ENCODE peak calls at places on chromosome 14, in eight cellular contexts. G is stomach, Q is A549, V is tibial nerve, R is K562, D is ovary, Z is transverse colon, S is upper lobe of left lung. X is an unnamed sample.

GRCh38 chr14:71262466-71262865 is 355.2 kb downstream of the PCNX1 start:
- DNase-seq in S (no peak), Z (no peak), V (no peak), Q (no peak), D (no peak), R (no peak), G (no peak), X (no peak)

GRCh38 chr14:92154283-92154942 is 32.6 kb downstream of the CPSF2 start:
- DNase-seq in R (no peak), Q (no peak), Z (no peak), G (no peak), S (no peak), V (no peak), D (no peak), X (no peak)

GRCh38 chr14:36518031-36518585 is 1.9 kb downstream of the NKX2-1 start:
- DNase-seq in Q (no peak), D (no peak), R (no peak), G (no peak), V (no peak), Z (no peak), S (no peak), X (no peak)

GRCh38 chr14:74973905-74974363 is 18.5 kb upstream of the PGF start:
- DNase-seq in D (no peak), R (no peak), S (no peak), Z (no peak), G (no peak), V (no peak), Q (no peak), X (no peak)

GRCh38 chr14:36556811-36557433 is 25.5 kb downstream of the NKX2-8 start:
- DNase-seq in V (peak; percentile 16), D (no peak), S (no peak), R (peak; percentile 36), G (no peak), Q (peak; percentile 16), Z (no peak), X (no peak)

GRCh38 chr14:72906879-72907278 is 13.0 kb upstream of the DPF3 start:
- DNase-seq in R (no peak), Z (peak; percentile 15), V (no peak), G (no peak), Q (no peak), D (no peak), S (no peak), X (no peak)

GRCh38 chr14:44979740-44980346 is 17.9 kb downstream of the TOGARAM1 start:
- DNase-seq in G (peak; percentile 72), D (no peak), S (no peak), V (no peak), Z (no peak), Q (no peak), R (no peak), X (peak; percentile 71)

GRCh38 chr14:65132855-65133254 is 30.5 kb upstream of the MAX start:
- DNase-seq in D (no peak), Q (no peak), G (no peak), V (no peak), R (no peak), S (no peak), Z (peak; percentile 64), X (no peak)

GRCh38 chr14:90924618-90925345 is 108.6 kb upstream of the TTC7B start:
- DNase-seq in G (peak; percentile 56), D (no peak), V (no peak), R (no peak), S (no peak), Z (no peak), Q (no peak), X (no peak)

GRCh38 chr14:43651896-43652295 is 855.2 kb downstream of the FSCB start:
- DNase-seq in V (no peak), G (no peak), Z (no peak), S (no peak), D (no peak), R (no peak), Q (no peak), X (no peak)

GRCh38 chr14:93301821-93302447 is 30.9 kb downstream of the BTBD7 start:
- DNase-seq in S (no peak), R (no peak), D (no peak), Z (no peak), V (no peak), Q (peak; percentile 24), G (no peak), X (no peak)

GRCh38 chr14:53152909-53153701 is at the start of gene DDHD1:
- DNase-seq in G (peak; percentile 76), V (peak; percentile 33), Q (peak; percentile 71), D (peak; percentile 83), Z (peak; percentile 82), S (peak; percentile 97), R (peak; percentile 90), X (peak; percentile 86)

GRCh38 chr14:92400579-92401444 is 77.8 kb downstream of the SLC24A4 start:
- DNase-seq in Z (no peak), R (no peak), S (no peak), Q (no peak), G (no peak), D (no peak), V (no peak), X (no peak)

GRCh38 chr14:62691613-62692489 is 353.4 kb downstream of the KCNH5 start:
- DNase-seq in S (no peak), R (no peak), D (no peak), V (no peak), G (peak; percentile 60), Q (peak; percentile 96), Z (no peak), X (no peak)

GRCh38 chr14:73786942-73787759 is 64.5 kb upstream of the PTGR2 start:
- DNase-seq in S (peak; percentile 95), Z (peak; percentile 76), D (peak; percentile 79), G (peak; percentile 75), R (peak; percentile 65), V (no peak), Q (peak; percentile 31), X (peak; percentile 85)

DNA sequence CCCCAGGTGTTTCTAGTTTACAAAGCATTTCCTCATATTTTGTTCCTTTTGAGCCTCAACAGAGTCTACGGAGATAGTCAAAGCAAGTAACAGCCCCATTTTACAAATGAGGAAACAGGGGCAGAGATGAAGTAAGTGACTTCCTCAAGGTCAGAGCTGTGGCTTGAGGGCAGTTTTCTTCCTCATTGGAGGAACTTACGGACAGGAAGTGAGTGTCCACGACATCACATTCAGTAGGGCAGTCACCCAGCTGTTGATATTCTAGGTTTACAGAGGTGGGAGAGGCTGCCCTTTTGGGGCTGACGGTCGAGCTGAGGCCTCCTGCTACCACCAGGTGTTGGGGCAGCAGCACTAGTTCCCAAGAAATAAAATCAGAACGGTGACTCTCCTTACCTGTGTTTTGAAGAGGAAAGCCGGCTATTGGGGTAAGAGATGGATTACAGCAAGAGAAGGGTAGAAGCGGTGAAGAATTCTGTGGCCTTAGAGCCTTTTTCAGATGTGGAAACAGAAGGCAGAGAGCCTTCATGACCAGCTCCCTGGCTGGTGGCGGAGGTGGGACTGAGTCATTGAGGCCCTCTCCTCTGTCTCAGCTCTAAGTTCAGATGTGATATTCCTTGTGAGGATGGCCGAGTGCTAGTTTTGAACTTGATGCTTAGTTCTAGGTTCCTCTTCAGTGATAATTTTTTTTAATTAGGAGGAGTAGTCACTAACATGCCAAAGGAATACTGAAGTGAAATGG is 41.7 kb downstream of the SUSD6 start:
- DNase-seq in V (peak; percentile 41), R (no peak), D (no peak), Z (peak; percentile 55), S (no peak), Q (no peak), G (peak; percentile 37), X (no peak)
- TF ChIP-seq POLR2A in V (no peak), R (no peak), D (no peak), Z (no peak), S (no peak), Q (no peak), G (no peak), X (no peak)

GRCh38 chr14:100221419-100222218 is 17.3 kb upstream of the YY1 start:
- DNase-seq in Z (peak; percentile 74), S (no peak), V (peak; percentile 50), D (no peak), Q (no peak), R (peak; percentile 13), G (peak; percentile 79), X (no peak)
- TF ChIP-seq EP300 in Z (no peak), S (no peak), V (no peak), D (no peak), Q (no peak), R (no peak), G (no peak), X (no peak)

GRCh38 chr14:21454843-21455550 is 926 bp downstream of the CHD8 start:
- DNase-seq in G (no peak), Q (no peak), V (no peak), Z (no peak), S (no peak), D (no peak), R (no peak), X (no peak)

GRCh38 chr14:21455592-21455911 is 371 bp downstream of the CHD8 start:
- DNase-seq in Q (no peak), S (peak; percentile 90), G (no peak), D (no peak), R (no peak), V (no peak), Z (no peak), X (no peak)

DNA sequence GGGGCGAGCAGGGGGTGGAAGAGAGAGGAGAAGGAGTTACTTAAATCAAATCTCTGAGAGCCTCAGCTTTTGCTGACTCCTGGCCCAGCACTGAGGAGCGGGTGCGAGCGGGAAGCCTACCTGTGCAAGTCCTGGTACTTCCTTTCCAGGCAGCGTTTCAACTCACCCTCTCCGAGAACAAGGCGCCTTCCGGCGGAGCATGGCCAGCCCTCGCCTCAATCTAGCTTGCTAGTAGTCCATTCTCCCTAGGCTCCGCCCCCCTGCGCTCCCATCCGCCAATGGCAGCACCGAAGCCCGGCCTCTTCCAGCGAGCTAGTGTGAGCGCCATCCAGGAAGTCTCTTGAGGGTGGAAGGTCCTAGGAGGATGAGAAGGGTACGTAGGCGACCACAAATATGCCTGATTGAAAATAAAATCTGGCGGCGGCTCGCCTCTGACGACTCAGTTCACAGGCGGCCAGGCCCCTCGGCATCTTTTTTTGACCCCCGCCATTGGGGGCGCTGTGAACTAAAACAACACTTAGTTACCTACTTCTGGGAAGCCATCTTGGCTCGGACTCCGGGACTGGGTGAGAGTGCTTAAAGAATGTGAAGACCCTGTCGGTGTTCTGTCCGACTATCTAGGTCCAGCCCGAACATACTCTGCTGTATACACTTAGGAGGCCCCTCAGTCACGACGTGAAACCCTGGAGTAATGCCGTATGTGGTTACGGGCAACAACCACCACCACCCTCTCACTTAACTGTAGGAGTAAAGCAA is at the start of gene CHD8:
- DNase-seq in Z (peak; percentile 100), Q (peak; percentile 100), V (peak; percentile 99), R (peak; percentile 93), D (peak; percentile 98), G (peak; percentile 100), S (peak; percentile 95), X (peak; percentile 100)
- TF ChIP-seq POLR2A in Z (peak; percentile 77), Q (peak; percentile 89), V (peak; percentile 20), R (peak; percentile 85), D (peak; percentile 47), G (no peak), S (peak; percentile 48), X (no peak)

DNA sequence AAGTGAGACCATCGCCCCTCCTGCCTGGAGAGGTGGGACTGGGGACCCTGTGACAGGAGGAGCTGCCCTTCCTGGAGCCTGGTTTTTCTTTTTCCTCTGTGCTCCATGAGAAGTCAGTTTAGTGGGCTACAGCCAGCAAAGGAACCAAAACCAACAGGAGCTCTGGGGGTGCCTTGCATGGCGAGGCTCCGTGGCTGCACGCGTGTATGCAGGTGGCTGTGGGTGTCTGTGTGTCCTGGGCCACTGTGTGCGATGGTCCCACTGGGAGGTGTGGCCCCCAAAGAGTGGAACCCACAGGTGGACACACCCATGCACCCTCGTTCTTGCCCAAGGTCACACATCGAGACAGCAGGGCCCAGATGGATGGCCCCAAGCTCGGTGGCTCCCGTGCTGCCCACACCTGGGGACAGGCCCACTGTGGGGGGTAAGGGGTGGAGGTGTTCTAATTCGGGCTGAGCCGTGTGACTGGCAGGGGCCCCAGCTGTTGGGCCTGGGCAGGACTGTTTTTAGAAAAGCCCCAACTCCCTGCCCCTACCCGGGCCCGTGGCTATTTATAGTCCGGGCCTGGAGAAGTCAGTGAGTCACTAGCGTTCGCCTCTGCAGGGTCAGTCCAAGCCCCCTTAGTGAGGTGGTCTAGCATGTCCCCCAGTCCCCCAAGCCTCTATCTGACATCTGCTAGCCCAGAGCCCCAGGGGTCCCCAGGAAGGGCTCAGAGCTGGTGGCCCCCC is 2.2 kb upstream of the ADSS1 start:
- DNase-seq in Q (no peak), Z (no peak), S (peak; percentile 66), V (no peak), D (no peak), R (no peak), G (no peak), X (no peak)
- TF ChIP-seq EP300 in Q (no peak), Z (no peak), S (no peak), V (no peak), D (no peak), R (no peak), G (no peak), X (no peak)

X was measured in sigmoid colon.